ENCODE peak calls at places on chromosomes 11 and 22, in four cellular contexts. I is pancreas, N is brain microvascular endothelial cell, J is Calu3. W is an unnamed sample.

GRCh38 chr11:44308923-44309482 is 936 bp downstream of the ALX4 start:
- DNase-seq in I (no peak), N (no peak), J (no peak), W (no peak)

GRCh38 chr11:66346476-66347424 is 679 bp downstream of the B4GAT1 start:
- DNase-seq in I (peak; percentile 77), N (no peak), J (no peak), W (no peak)

GRCh38 chr11:16967347-16967662 is 46.9 kb downstream of the PLEKHA7 start:
- DNase-seq in I (no peak), N (no peak), J (no peak), W (no peak)

GRCh38 chr22:42138122-42138770 is 7.6 kb upstream of the CYP2D6 start:
- DNase-seq in I (no peak), N (no peak), J (no peak), W (no peak)

GRCh38 chr11:36452987-36453386 is 57.1 kb downstream of the TRAF6 start:
- DNase-seq in I (no peak), N (no peak), J (no peak), W (no peak)

GRCh38 chr22:30646518-30647160 is 11.1 kb downstream of the SLC35E4 start:
- DNase-seq in I (no peak), N (no peak), J (no peak), W (no peak)

GRCh38 chr22:37896181-37896592 is 9.9 kb upstream of the MICALL1 start:
- DNase-seq in I (no peak), N (no peak), J (peak; percentile 54), W (no peak)

GRCh38 chr22:40928657-40929056 is 22.5 kb upstream of the RBX1 start:
- DNase-seq in I (no peak), N (no peak), J (no peak), W (no peak)

GRCh38 chr11:116651757-116652237 is 121.0 kb downstream of the BUD13 start:
- DNase-seq in I (no peak), N (no peak), J (no peak), W (no peak)

GRCh38 chr11:84714316-84714780 is 912.8 kb downstream of the DLG2 start:
- DNase-seq in I (peak; percentile 50), N (peak; percentile 67), J (peak; percentile 65), W (no peak)

GRCh38 chr11:113874096-113874919 is 1.1 kb downstream of the USP28 start:
- DNase-seq in I (no peak), N (no peak), J (no peak), W (no peak)

GRCh38 chr11:44007746-44008501 is 39.9 kb upstream of the ACCSL start:
- DNase-seq in I (no peak), N (no peak), J (no peak), W (peak; percentile 73)

GRCh38 chr11:60872952-60873524 is 5.7 kb downstream of the ZP1 start:
- DNase-seq in I (no peak), N (peak; percentile 96), J (no peak), W (peak; percentile 68)

GRCh38 chr22:49099496-49100124 is 728.1 kb downstream of the BRD1 start:
- DNase-seq in I (no peak), N (peak; percentile 1), J (peak; percentile 9), W (no peak)

GRCh38 chr22:45804319-45804985 is 132.8 kb downstream of the ATXN10 start:
- DNase-seq in I (no peak), N (no peak), J (no peak), W (no peak)

GRCh38 chr11:94539420-94539819 is 4.3 kb upstream of the FUT4 start:
- DNase-seq in I (no peak), N (no peak), J (peak; percentile 38), W (no peak)

GRCh38 chr22:46428602-46429326 is 93.2 kb downstream of the TRMU start:
- DNase-seq in I (no peak), N (no peak), J (no peak), W (no peak)

GRCh38 chr11:70885721-70886305 is 366.6 kb downstream of the SHANK2 start:
- DNase-seq in I (no peak), N (peak; percentile 27), J (no peak), W (no peak)

GRCh38 chr11:120013325-120014250 is 124.3 kb downstream of the TRIM29 start:
- DNase-seq in I (peak; percentile 78), N (no peak), J (peak; percentile 62), W (peak; percentile 9)

GRCh38 chr11:29484548-29484947 is 532.3 kb downstream of the KCNA4 start:
- DNase-seq in I (no peak), N (no peak), J (no peak), W (no peak)

GRCh38 chr22:30486661-30487115 is 14.9 kb upstream of the SEC14L3 start:
- DNase-seq in I (no peak), N (no peak), J (peak; percentile 81), W (no peak)

GRCh38 chr11:95849087-95849825 is 59.0 kb downstream of the CEP57 start:
- DNase-seq in I (no peak), N (peak; percentile 79), J (peak; percentile 38), W (peak; percentile 82)

GRCh38 chr11:131886201-131886600 is 515.8 kb downstream of the NTM start:
- DNase-seq in I (no peak), N (no peak), J (no peak), W (no peak)

GRCh38 chr11:17812286-17813187 is 78.0 kb downstream of the KCNC1 start:
- DNase-seq in I (no peak), N (no peak), J (no peak), W (no peak)

GRCh38 chr11:15336016-15336415 is 221.3 kb downstream of the INSC start:
- DNase-seq in I (no peak), N (no peak), J (no peak), W (no peak)

GRCh38 chr22:17272511-17272991 is 53.3 kb upstream of the ADA2 start:
- DNase-seq in I (no peak), N (no peak), J (no peak), W (no peak)

GRCh38 chr11:17639091-17639490 is 80.3 kb upstream of the MYOD1 start:
- DNase-seq in I (no peak), N (no peak), J (no peak), W (no peak)

GRCh38 chr11:87743002-87743401 is 432.2 kb downstream of the RAB38 start:
- DNase-seq in I (no peak), N (no peak), J (no peak), W (no peak)

GRCh38 chr22:33851240-33851639 is 69.0 kb downstream of the LARGE1 start:
- DNase-seq in I (no peak), N (no peak), J (no peak), W (peak; percentile 6)

GRCh38 chr11:100681064-100681502 is 6.0 kb upstream of the ARHGAP42 start:
- DNase-seq in I (no peak), N (peak; percentile 61), J (peak; percentile 74), W (no peak)

GRCh38 chr11:71998649-71999310 is at the start of gene IL18BP:
- DNase-seq in I (no peak), N (no peak), J (no peak), W (no peak)

GRCh38 chr11:28170759-28171158 is 62.6 kb downstream of the METTL15 start:
- DNase-seq in I (no peak), N (no peak), J (no peak), W (no peak)

GRCh38 chr11:15677181-15677580 is 562.5 kb downstream of the INSC start:
- DNase-seq in I (no peak), N (no peak), J (no peak), W (no peak)

GRCh38 chr11:73759520-73760065 is 1.3 kb downstream of the RAB6A start:
- DNase-seq in I (no peak), N (no peak), J (no peak), W (peak; percentile 22)

GRCh38 chr11:70788247-70789022 is 390.1 kb downstream of the CTTN start:
- DNase-seq in I (no peak), N (peak; percentile 94), J (peak; percentile 73), W (peak; percentile 90)

GRCh38 chr11:119608781-119609180 is 120.2 kb downstream of the NECTIN1 start:
- DNase-seq in I (no peak), N (no peak), J (no peak), W (no peak)

GRCh38 chr11:13355191-13355590 is 77.6 kb downstream of the BMAL1 start:
- DNase-seq in I (no peak), N (no peak), J (no peak), W (no peak)

GRCh38 chr11:13352711-13353110 is 75.1 kb downstream of the BMAL1 start:
- DNase-seq in I (no peak), N (no peak), J (no peak), W (no peak)

GRCh38 chr11:13357232-13357631 is 79.6 kb downstream of the BMAL1 start:
- DNase-seq in I (no peak), N (no peak), J (no peak), W (no peak)

GRCh38 chr11:13358871-13359270 is 81.3 kb downstream of the BMAL1 start:
- DNase-seq in I (no peak), N (peak; percentile 46), J (no peak), W (peak; percentile 48)

GRCh38 chr11:13354335-13354734 is 76.7 kb downstream of the BMAL1 start:
- DNase-seq in I (no peak), N (no peak), J (no peak), W (peak; percentile 17)
- TF ChIP-seq CTCF in I (no peak), N (peak; percentile 53), J (peak; percentile 35), W (peak; percentile 69)

GRCh38 chr11:34886609-34887008 is 29.6 kb downstream of the APIP start:
- DNase-seq in I (no peak), N (no peak), J (no peak), W (no peak)

GRCh38 chr11:34890812-34891211 is 25.4 kb downstream of the APIP start:
- DNase-seq in I (no peak), N (peak; percentile 6), J (no peak), W (peak; percentile 21)

GRCh38 chr11:34887260-34887659 is 28.9 kb downstream of the APIP start:
- DNase-seq in I (no peak), N (no peak), J (no peak), W (no peak)

GRCh38 chr11:34891611-34892010 is 24.6 kb downstream of the APIP start:
- DNase-seq in I (no peak), N (no peak), J (no peak), W (no peak)

DNA sequence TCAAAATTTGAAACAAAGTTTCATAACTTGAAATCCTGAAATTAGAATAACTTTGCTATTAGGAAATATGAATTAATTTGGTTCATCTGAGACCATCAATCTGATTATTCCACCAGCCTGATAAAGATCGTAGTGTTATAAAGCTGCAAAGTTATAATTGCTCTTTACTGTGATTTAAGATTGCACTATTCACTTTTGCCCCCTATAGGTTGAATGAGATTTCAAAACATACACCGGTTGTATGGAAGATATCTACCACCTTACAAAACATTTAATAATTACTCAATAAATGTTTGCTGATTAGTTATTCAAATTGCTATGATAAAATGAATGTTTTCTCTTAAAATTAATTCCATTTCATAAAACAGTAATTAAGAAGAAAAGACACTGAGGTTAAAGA is 26.1 kb downstream of the APIP start:
- DNase-seq in I (no peak), N (no peak), J (no peak), W (no peak)
- TF ChIP-seq CTCF in I (no peak), N (peak; percentile 6), J (no peak), W (peak; percentile 69)

GRCh38 chr11:838441-839279 is 3.7 kb downstream of the POLR2L start:
- DNase-seq in I (no peak), N (no peak), J (no peak), W (no peak)
- TF ChIP-seq CTCF in I (no peak), N (peak; percentile 60), J (peak; percentile 45), W (peak; percentile 70)

GRCh38 chr11:63767415-63768231 is 952 bp downstream of the ZFTA start:
- DNase-seq in I (peak; percentile 52), N (peak; percentile 53), J (peak; percentile 48), W (peak; percentile 51)

GRCh38 chr11:63769719-63770443 is 1.3 kb upstream of the ZFTA start:
- DNase-seq in I (no peak), N (no peak), J (no peak), W (no peak)

GRCh38 chr11:63769044-63769718 is 606 bp upstream of the ZFTA start:
- DNase-seq in I (peak; percentile 73), N (no peak), J (peak; percentile 49), W (no peak)

GRCh38 chr11:63766501-63767270 is 1.9 kb downstream of the ZFTA start:
- DNase-seq in I (no peak), N (no peak), J (no peak), W (no peak)

GRCh38 chr11:63768232-63769043 is at the start of gene ZFTA:
- DNase-seq in I (peak; percentile 86), N (peak; percentile 28), J (peak; percentile 74), W (peak; percentile 41)
- TF ChIP-seq CTCF in I (peak; percentile 14), N (peak; percentile 42), J (peak; percentile 83), W (peak; percentile 76)

W was measured in HFFc6.